ENCODE peak calls at places on chromosomes 2 and 18, in four cellular contexts. F, Y, J and Z are unnamed samples.

GRCh38 chr2:27929916-27930486 is 39.5 kb downstream of the BABAM2 start:
- DNase-seq in F (no peak), Y (no peak), J (no peak), Z (no peak)

GRCh38 chr2:105861198-105861597 is 116.5 kb downstream of the NCK2 start:
- DNase-seq in F (no peak), Y (no peak), J (no peak), Z (no peak)

GRCh38 chr2:113877651-113878594 is 12.0 kb upstream of the ACTR3 start:
- DNase-seq in F (no peak), Y (peak; percentile 67), J (no peak), Z (no peak)

GRCh38 chr2:126766295-126766694 is 110.3 kb downstream of the GYPC start:
- DNase-seq in F (no peak), Y (no peak), J (no peak), Z (no peak)

GRCh38 chr2:11142987-11143386 is 12.3 kb upstream of the SLC66A3 start:
- DNase-seq in F (no peak), Y (no peak), J (no peak), Z (no peak)

GRCh38 chr2:149743842-149744468 is 156.4 kb upstream of the MMADHC start:
- DNase-seq in F (no peak), Y (peak; percentile 98), J (no peak), Z (no peak)

GRCh38 chr2:85288244-85288725 is 39.5 kb downstream of the TGOLN2 start:
- DNase-seq in F (no peak), Y (peak; percentile 77), J (no peak), Z (no peak)

GRCh38 chr2:48719480-48720177 is 35.9 kb downstream of the LHCGR start:
- DNase-seq in F (no peak), Y (no peak), J (no peak), Z (no peak)

GRCh38 chr2:196277002-196277401 is 105.6 kb upstream of the STK17B start:
- DNase-seq in F (no peak), Y (peak; percentile 56), J (no peak), Z (no peak)

GRCh38 chr18:45416168-45416567 is 199.1 kb upstream of the SLC14A2 start:
- DNase-seq in F (no peak), Y (no peak), J (no peak), Z (no peak)

GRCh38 chr2:147405651-147406050 is 439.2 kb upstream of the ACVR2A start:
- DNase-seq in F (no peak), Y (no peak), J (no peak), Z (no peak)

GRCh38 chr2:37323770-37324535 is 680 bp downstream of the PRKD3 start:
- DNase-seq in F (no peak), Y (peak; percentile 49), J (peak; percentile 57), Z (peak; percentile 31)

GRCh38 chr2:162065767-162066166 is 8.2 kb downstream of the DPP4 start:
- DNase-seq in F (no peak), Y (no peak), J (no peak), Z (no peak)

GRCh38 chr2:219249203-219249980 is 3.7 kb upstream of the TUBA4B start:
- DNase-seq in F (no peak), Y (peak; percentile 86), J (peak; percentile 24), Z (peak; percentile 39)

GRCh38 chr2:235406420-235406819 is 87.4 kb upstream of the AGAP1 start:
- DNase-seq in F (no peak), Y (no peak), J (no peak), Z (no peak)